ENCODE peak calls at places on chromosomes 13 and 19, in five cellular contexts. K is HepG2, P is SK-N-SH, R is GM12878, F is K562. C is an unnamed sample.

GRCh38 chr13:20160346-20161274 is at the start of gene GJA3:
- DNase-seq in F (peak), R (no peak), P (peak), K (no peak), C (peak)

GRCh38 chr13:43235028-43235427 is 211.6 kb downstream of the DNAJC15 start:
- DNase-seq in R (no peak), F (no peak), P (no peak), K (no peak), C (no peak)

GRCh38 chr19:34461375-34462100 is 20.0 kb upstream of the WTIP start:
- DNase-seq in F (no peak), K (no peak), R (no peak), P (no peak), C (no peak)

GRCh38 chr13:62046512-62046911 is 630.9 kb upstream of the PCDH20 start:
- DNase-seq in R (no peak), P (peak), K (no peak), F (no peak), C (no peak)

GRCh38 chr13:31699650-31700049 is 39.7 kb upstream of the RXFP2 start:
- DNase-seq in P (no peak), F (no peak), R (no peak), K (no peak), C (peak)

GRCh38 chr19:32489971-32490370 is 84.4 kb downstream of the DPY19L3 start:
- DNase-seq in P (no peak), F (no peak), K (no peak), R (no peak), C (no peak)

GRCh38 chr19:2246014-2246620 is 3.0 kb upstream of the AMH start:
- DNase-seq in F (no peak), R (no peak), P (no peak), K (no peak), C (no peak)

GRCh38 chr19:18725755-18726416 is 42.4 kb downstream of the CRTC1 start:
- DNase-seq in R (no peak), P (no peak), K (no peak), F (no peak), C (no peak)

GRCh38 chr19:913080-913748 is at the start of gene R3HDM4:
- DNase-seq in R (no peak), F (peak), P (peak), K (no peak), C (peak)

GRCh38 chr19:21109116-21109515 is 27.1 kb downstream of the ZNF714 start:
- DNase-seq in F (no peak), R (no peak), K (no peak), P (no peak), C (no peak)
- TF ChIP-seq FOXM1 in F (no peak), R (no peak), K (no peak), P (no peak), C (no peak)

GRCh38 chr19:48661746-48662145 is 11.1 kb downstream of the NTN5 start:
- DNase-seq in F (no peak), R (no peak), K (no peak), P (no peak), C (no peak)

GRCh38 chr19:48658483-48658882 is 12.5 kb upstream of the CA11 start:
- DNase-seq in K (no peak), R (no peak), P (no peak), F (no peak), C (no peak)

GRCh38 chr19:48659768-48660167 is 13.0 kb downstream of the NTN5 start:
- DNase-seq in P (no peak), F (no peak), R (no peak), K (no peak), C (no peak)

GRCh38 chr19:48663667-48664066 is 9.2 kb downstream of the NTN5 start:
- DNase-seq in K (no peak), P (no peak), R (no peak), F (no peak), C (no peak)

DNA sequence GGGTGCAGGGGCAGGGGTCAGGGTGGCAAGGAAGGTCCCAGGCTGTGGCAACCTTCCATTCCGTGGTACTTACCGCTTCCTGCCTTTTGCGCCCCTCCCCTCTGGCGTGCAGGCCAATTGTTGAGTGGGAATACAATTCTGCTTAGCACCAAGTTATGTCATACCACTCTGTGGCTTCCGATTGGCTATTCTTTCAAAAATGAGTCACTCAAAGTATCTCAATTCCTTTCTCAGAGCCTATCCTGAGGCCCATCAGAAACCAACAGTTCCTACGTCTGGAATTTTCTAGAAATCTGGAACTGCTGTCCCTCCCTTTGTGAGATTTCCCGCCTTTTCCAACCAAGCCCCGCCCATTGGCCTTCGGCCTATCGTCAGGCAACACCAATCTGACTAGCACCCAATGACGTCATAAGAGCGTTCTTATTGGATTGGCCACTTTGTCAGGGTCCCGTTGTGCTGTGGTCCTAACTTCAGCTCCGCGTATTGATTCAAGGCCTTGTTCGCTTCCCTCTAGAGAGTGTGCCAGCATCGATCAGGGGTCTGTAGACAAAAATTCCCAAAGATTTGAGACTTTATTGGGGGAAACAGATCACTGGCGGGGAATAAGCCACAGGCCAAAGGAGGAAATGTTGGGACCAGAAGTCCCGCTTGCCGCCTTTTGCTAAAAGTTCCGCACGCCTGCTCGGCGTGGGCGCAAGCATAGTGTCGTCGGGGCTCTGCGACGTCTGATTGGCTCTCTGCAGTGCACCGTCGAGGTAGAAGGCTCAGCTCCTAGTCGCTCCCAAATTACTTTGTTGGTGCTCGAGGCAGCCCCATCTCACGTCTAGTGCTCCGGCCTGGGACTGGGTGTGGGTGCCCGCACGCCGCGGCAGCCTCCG is 11.7 kb downstream of the NTN5 start:
- DNase-seq in K (peak), R (peak), P (peak), F (peak), C (peak)
- TF ChIP-seq FOXM1 in K (no peak), R (no peak), P (no peak), F (no peak), C (no peak)

GRCh38 chr13:102422690-102423089 is 20.8 kb upstream of the FGF14 start:
- DNase-seq in P (no peak), R (no peak), K (no peak), F (no peak), C (no peak)
- TF ChIP-seq FOXM1 in P (no peak), R (no peak), K (no peak), F (no peak), C (no peak)

GRCh38 chr19:36213793-36214387 is 575 bp downstream of the ZNF565 start:
- DNase-seq in K (no peak), F (no peak), P (no peak), R (no peak), C (peak)
- TF ChIP-seq FOXM1 in K (no peak), F (no peak), P (no peak), R (no peak), C (no peak)

GRCh38 chr13:60328073-60328472 is 68.9 kb upstream of the TDRD3 start:
- DNase-seq in F (no peak), P (no peak), K (no peak), R (no peak), C (no peak)

GRCh38 chr13:60326273-60326672 is 70.7 kb upstream of the TDRD3 start:
- DNase-seq in K (peak), P (no peak), F (peak), R (no peak), C (no peak)

GRCh38 chr13:60327551-60327950 is 69.5 kb upstream of the TDRD3 start:
- DNase-seq in F (no peak), P (no peak), K (no peak), R (no peak), C (no peak)

GRCh38 chr13:60331249-60332012 is 65.6 kb upstream of the TDRD3 start:
- DNase-seq in R (no peak), F (no peak), K (no peak), P (no peak), C (no peak)

GRCh38 chr13:60329221-60329983 is 67.6 kb upstream of the TDRD3 start:
- DNase-seq in P (peak), F (peak), K (peak), R (peak), C (peak)
- TF ChIP-seq FOXM1 in P (no peak), F (no peak), K (no peak), R (no peak), C (no peak)

GRCh38 chr19:22286151-22286810 is at the start of gene ZNF729:
- DNase-seq in K (no peak), P (no peak), F (no peak), R (no peak), C (no peak)
- TF ChIP-seq FOXM1 in K (no peak), P (no peak), F (no peak), R (no peak), C (no peak)

GRCh38 chr19:42088471-42089190 is 12.7 kb downstream of the ZNF574 start:
- DNase-seq in R (no peak), K (no peak), F (no peak), P (no peak), C (no peak)
- TF ChIP-seq FOXM1 in R (no peak), K (no peak), F (no peak), P (no peak), C (no peak)

GRCh38 chr13:46885018-46885417 is 11.8 kb downstream of the HTR2A start:
- DNase-seq in P (no peak), F (no peak), K (no peak), R (no peak), C (no peak)
- TF ChIP-seq FOXM1 in P (no peak), F (no peak), K (no peak), R (no peak), C (no peak)

DNA sequence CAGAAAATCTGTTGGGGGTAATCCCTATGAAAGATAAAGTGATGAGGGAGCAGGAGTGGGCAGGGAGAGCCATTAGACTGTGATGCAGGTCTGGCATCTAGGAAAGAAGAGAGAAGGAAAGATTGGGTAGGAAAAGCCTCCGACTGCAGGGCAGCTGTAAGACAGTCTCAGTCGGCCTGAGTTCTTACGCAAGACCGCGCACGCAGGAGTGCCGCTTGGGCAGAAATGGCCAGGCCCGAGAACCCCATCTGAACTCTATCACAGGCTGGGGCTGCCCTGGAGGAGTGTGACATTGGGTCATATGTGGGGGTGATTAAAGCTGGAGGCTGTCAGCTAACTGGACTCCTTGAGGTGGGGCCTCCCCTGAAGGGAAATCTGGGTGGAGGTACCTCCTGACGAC is 13.9 kb upstream of the FBXL3 start:
- DNase-seq in K (no peak), R (no peak), P (no peak), F (no peak), C (no peak)
- TF ChIP-seq FOXM1 in K (no peak), R (no peak), P (no peak), F (no peak), C (no peak)

GRCh38 chr13:33859691-33860303 is 41.8 kb downstream of the RFC3 start:
- DNase-seq in K (no peak), F (no peak), R (no peak), P (no peak), C (no peak)

GRCh38 chr13:33867472-33867871 is 49.5 kb downstream of the RFC3 start:
- DNase-seq in K (no peak), F (no peak), R (no peak), P (no peak), C (no peak)

GRCh38 chr13:33862006-33862405 is 44.1 kb downstream of the RFC3 start:
- DNase-seq in F (no peak), R (no peak), K (no peak), P (no peak), C (no peak)

GRCh38 chr13:33865945-33866344 is 48.0 kb downstream of the RFC3 start:
- DNase-seq in F (no peak), P (no peak), K (no peak), R (peak), C (no peak)

GRCh38 chr13:33863390-33863789 is 45.4 kb downstream of the RFC3 start:
- DNase-seq in K (no peak), P (no peak), F (no peak), R (no peak), C (no peak)
- TF ChIP-seq FOXM1 in K (no peak), P (no peak), F (no peak), R (no peak), C (no peak)

C was measured in HEK293T.